ENCODE peak calls at places on chromosome 1, in five cellular contexts. U is neural crest cell, Q is lower lobe of right lung, L is WTC11, V is cardiac fibroblast. T is an unnamed sample.

GRCh38 chr1:8211620-8212442 is 106.1 kb upstream of the SLC45A1 start:
- DNase-seq in Q (peak), V (peak), L (no peak), U (no peak), T (no peak)

GRCh38 chr1:107936498-107937481 is 28.2 kb downstream of the VAV3 start:
- DNase-seq in U (no peak), L (peak), V (peak), Q (no peak), T (no peak)

GRCh38 chr1:70277875-70278274 is 56.7 kb downstream of the SRSF11 start:
- DNase-seq in V (no peak), L (no peak), Q (no peak), U (no peak), T (no peak)

GRCh38 chr1:228747536-228747935 is 12.3 kb downstream of the RHOU start:
- DNase-seq in V (no peak), Q (no peak), U (no peak), L (no peak), T (no peak)

GRCh38 chr1:46043491-46044017 is 88.9 kb downstream of the PIK3R3 start:
- DNase-seq in L (peak), Q (no peak), U (no peak), V (no peak), T (no peak)

GRCh38 chr1:16718908-16719533 is 21.3 kb upstream of the RNU1-4 start:
- DNase-seq in Q (no peak), U (no peak), L (no peak), V (no peak), T (peak)

GRCh38 chr1:243931957-243932356 is 81.9 kb upstream of the AKT3 start:
- DNase-seq in V (no peak), L (no peak), U (no peak), Q (no peak), T (no peak)

GRCh38 chr1:33986389-33987095 is 122.7 kb downstream of the HMGB4 start:
- DNase-seq in Q (no peak), L (no peak), V (no peak), U (no peak), T (no peak)

GRCh38 chr1:31401241-31401640 is 11.8 kb upstream of the SERINC2 start:
- DNase-seq in U (no peak), Q (no peak), L (no peak), V (no peak), T (no peak)

GRCh38 chr1:151356668-151357067 is 9.6 kb upstream of the RFX5 start:
- DNase-seq in U (no peak), L (no peak), V (no peak), Q (no peak), T (no peak)
- TF ChIP-seq CTCF in U (no peak), L (no peak), V (no peak), Q (no peak), T (no peak)

GRCh38 chr1:157960773-157961172 is 32.7 kb upstream of the KIRREL1 start:
- DNase-seq in V (no peak), Q (no peak), L (peak), U (no peak), T (no peak)
- TF ChIP-seq CTCF in V (no peak), Q (no peak), L (no peak), U (no peak), T (no peak)

DNA sequence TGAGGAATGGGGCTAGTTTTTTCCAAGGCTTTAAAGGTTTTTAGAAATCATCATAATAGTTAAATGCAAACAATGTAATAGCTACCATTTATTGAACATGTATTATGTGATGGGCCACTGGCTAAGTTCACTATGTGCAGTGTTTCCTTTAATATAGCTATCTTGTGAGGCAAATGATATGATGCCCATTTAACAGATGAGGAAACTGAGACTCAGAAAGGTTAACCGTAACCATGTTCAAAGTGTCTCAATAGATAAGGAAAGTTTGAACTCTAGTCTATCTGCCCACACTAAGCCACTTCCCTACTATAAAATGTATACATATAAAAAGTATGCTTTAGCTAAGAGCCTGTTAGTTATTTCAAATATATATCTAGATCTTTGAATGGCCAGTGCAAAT is 64.8 kb downstream of the GNG12 start:
- DNase-seq in U (no peak), Q (no peak), L (no peak), V (no peak), T (no peak)
- TF ChIP-seq CTCF in U (no peak), Q (no peak), L (no peak), V (no peak), T (no peak)

GRCh38 chr1:201705389-201705788 is 123.6 kb upstream of the IPO9 start:
- DNase-seq in Q (no peak), V (no peak), U (no peak), L (no peak), T (no peak)

GRCh38 chr1:201703646-201704438 is 125.1 kb upstream of the IPO9 start:
- DNase-seq in Q (peak), V (peak), L (peak), U (peak), T (peak)

GRCh38 chr1:201706109-201706508 is 122.8 kb upstream of the IPO9 start:
- DNase-seq in V (no peak), U (no peak), L (no peak), Q (no peak), T (no peak)

GRCh38 chr1:201702936-201703335 is 126.0 kb upstream of the IPO9 start:
- DNase-seq in Q (no peak), V (peak), L (peak), U (no peak), T (no peak)

GRCh38 chr1:201704439-201704792 is 124.5 kb upstream of the IPO9 start:
- DNase-seq in U (no peak), Q (no peak), V (no peak), L (no peak), T (no peak)
- TF ChIP-seq CTCF in U (peak), Q (no peak), V (no peak), L (no peak), T (peak)

GRCh38 chr1:246518456-246519205 is 11.6 kb upstream of the SMYD3 start:
- DNase-seq in Q (no peak), L (no peak), U (no peak), V (no peak), T (no peak)

GRCh38 chr1:246516126-246516525 is 9.0 kb upstream of the SMYD3 start:
- DNase-seq in L (no peak), U (no peak), V (no peak), Q (no peak), T (no peak)

GRCh38 chr1:246515390-246516005 is 8.4 kb upstream of the SMYD3 start:
- DNase-seq in V (peak), Q (no peak), U (no peak), L (no peak), T (no peak)

GRCh38 chr1:246517391-246517790 is 10.3 kb upstream of the SMYD3 start:
- DNase-seq in L (no peak), U (no peak), Q (no peak), V (no peak), T (no peak)

DNA sequence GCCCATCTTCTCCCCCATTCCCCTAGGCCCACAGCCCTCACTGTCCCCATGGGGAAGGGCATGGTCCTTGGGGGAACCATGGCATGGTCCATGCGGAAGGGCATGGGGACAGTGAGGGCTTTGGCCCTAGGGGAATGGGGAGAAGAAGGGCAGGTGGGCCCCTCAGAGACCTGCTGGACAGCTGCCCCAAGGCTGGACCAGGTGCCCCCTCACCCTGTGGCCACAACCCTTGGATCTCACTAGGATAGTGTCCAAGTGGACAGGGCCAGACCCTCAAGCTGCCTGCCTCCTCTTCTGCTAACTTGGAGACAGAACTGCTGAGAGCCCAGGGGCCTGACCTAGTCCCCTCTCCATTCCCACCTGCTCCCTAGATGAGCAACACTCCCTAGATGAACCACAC is 12.4 kb upstream of the SMYD3 start:
- DNase-seq in V (no peak), L (no peak), Q (no peak), U (no peak), T (no peak)
- TF ChIP-seq CTCF in V (no peak), L (no peak), Q (no peak), U (no peak), T (no peak)

DNA sequence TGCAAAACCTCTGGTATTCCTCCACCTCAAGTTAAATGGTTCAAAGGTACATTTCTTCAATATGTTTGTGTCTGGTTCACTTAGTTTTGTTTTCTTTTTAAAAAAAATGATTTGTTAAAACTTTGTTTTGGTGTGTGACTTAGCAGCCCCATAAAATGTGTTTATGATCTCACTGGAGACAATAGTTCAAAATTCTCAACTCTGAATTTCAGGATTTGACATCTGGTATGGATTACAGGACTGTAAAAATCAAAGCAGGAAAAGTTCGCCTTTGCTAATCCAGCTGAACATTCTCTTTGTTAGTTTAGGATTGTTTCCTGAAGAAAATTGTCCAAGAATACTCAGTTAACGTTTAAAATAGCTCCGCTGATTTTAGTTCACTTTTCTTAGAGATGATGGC is 231.7 kb downstream of the HMCN1 start:
- DNase-seq in U (no peak), Q (no peak), L (no peak), V (no peak), T (no peak)
- TF ChIP-seq CTCF in U (no peak), Q (no peak), L (no peak), V (no peak), T (no peak)

GRCh38 chr1:193402032-193402431 is 215.6 kb upstream of the B3GALT2 start:
- DNase-seq in U (no peak), L (no peak), V (peak), Q (no peak), T (no peak)
- TF ChIP-seq CTCF in U (no peak), L (no peak), V (no peak), Q (no peak), T (no peak)

DNA sequence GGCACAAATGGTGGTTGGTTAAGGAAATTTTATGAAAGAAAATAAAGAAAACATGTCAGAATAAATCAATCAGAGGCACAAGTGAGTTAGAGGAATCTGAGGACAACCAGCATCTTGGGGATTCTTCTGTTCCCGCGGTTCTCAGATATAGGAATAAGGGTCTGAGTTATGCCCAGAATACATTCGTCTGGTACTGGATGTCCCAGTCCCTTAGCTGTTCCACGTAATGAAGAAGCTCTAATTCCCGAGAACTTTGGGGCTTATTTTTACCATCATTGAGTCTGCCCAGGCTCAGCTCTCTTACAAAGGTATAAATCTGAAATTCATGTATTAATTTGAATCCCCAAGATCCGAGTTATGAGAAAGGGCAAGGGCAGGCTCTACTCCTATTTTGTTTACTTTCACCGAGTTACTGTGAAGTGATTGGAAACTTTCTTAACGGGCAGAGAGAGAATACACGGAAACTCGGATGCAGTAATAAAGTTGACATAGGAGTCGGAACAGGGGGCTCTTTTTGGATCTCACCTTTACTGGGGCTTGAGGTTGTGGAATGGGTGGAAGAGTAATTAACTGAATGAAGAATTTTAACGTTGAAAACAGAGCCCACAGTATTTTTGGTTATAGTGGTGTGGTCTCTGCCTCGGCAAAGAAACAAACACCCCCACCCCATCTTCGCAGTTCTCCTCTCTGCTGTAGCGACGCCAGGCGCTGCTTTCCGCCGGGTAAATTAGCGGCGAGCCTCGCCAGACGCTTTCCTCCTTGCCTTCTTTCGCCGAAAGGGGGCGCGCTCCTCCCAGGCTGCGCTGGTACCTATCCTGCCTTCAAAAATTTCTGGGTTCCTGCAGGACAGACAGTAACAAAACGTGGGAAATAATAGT is 7.1 kb downstream of the PRRX1 start:
- DNase-seq in V (peak), U (peak), Q (peak), L (peak), T (peak)
- TF ChIP-seq CTCF in V (peak), U (peak), Q (peak), L (peak), T (peak)

GRCh38 chr1:241408170-241408569 is 51.2 kb upstream of the RGS7 start:
- DNase-seq in V (peak), Q (no peak), L (no peak), U (no peak), T (no peak)
- TF ChIP-seq CTCF in V (no peak), Q (no peak), L (no peak), U (peak), T (no peak)

GRCh38 chr1:11364170-11364569 is 91.2 kb downstream of the UBIAD1 start:
- DNase-seq in U (no peak), V (no peak), Q (no peak), L (peak), T (no peak)
- TF ChIP-seq CTCF in U (peak), V (no peak), Q (peak), L (peak), T (peak)

T was measured in endothelial cell.